ENCODE peak calls at places on chromosomes 1 and 21, in eight cellular contexts. J is fibroblast of pulmonary artery, Z is cardiac muscle cell, C is GM12865, E is IMR-90, B is right atrium auricular region, G is AG09309, U is BJ. S is an unnamed sample.
A peak's percentile ranks its signal among the peaks of the same experiment; 100 is the strongest.

GRCh38 chr1:218377143-218377660 is 32.1 kb downstream of the TGFB2 start:
- DNase-seq in U (peak; percentile 94), G (peak; percentile 96), B (no peak), C (peak; percentile 27), E (peak; percentile 99), Z (peak; percentile 95), J (peak; percentile 95), S (no peak)

GRCh38 chr1:167683641-167684502 is 37.9 kb upstream of the MPZL1 start:
- DNase-seq in U (no peak), J (peak; percentile 36), B (no peak), C (no peak), Z (peak; percentile 52), E (peak; percentile 41), G (no peak), S (no peak)

GRCh38 chr21:22575165-22575584 is 1577.0 kb downstream of the NCAM2 start:
- DNase-seq in E (no peak), C (no peak), G (no peak), B (no peak), Z (no peak), J (peak; percentile 0), U (no peak), S (no peak)

GRCh38 chr1:198359024-198359653 is 181.3 kb downstream of the ATP6V1G3 start:
- DNase-seq in B (no peak), G (no peak), Z (peak; percentile 46), J (peak; percentile 50), U (no peak), C (peak; percentile 25), E (peak; percentile 16), S (no peak)

GRCh38 chr1:21292991-21293536 is 2.8 kb upstream of the ECE1 start:
- DNase-seq in B (no peak), Z (no peak), C (peak; percentile 90), U (no peak), G (no peak), J (no peak), E (no peak), S (no peak)

GRCh38 chr1:171468120-171468790 is 17.1 kb upstream of the PRRC2C start:
- DNase-seq in C (peak; percentile 41), G (no peak), E (peak; percentile 64), B (no peak), U (no peak), Z (peak; percentile 37), J (peak; percentile 29), S (no peak)

GRCh38 chr1:11543392-11543791 is 64.4 kb downstream of the DISP3 start:
- DNase-seq in J (no peak), U (no peak), G (no peak), Z (no peak), C (no peak), E (no peak), B (no peak), S (no peak)

GRCh38 chr1:65389296-65389695 is 31.2 kb upstream of the LEPR start:
- DNase-seq in G (no peak), Z (no peak), B (no peak), C (no peak), U (no peak), J (peak; percentile 6), E (no peak), S (no peak)

GRCh38 chr1:207282496-207283380 is 38.7 kb upstream of the CD55 start:
- DNase-seq in J (peak; percentile 18), B (no peak), G (no peak), Z (peak; percentile 19), C (no peak), E (peak; percentile 11), U (no peak), S (no peak)

GRCh38 chr21:41622831-41623548 is 115.0 kb upstream of the TMPRSS2 start:
- DNase-seq in U (no peak), J (no peak), B (no peak), C (no peak), E (peak; percentile 53), G (no peak), Z (no peak), S (no peak)

GRCh38 chr1:9242338-9242969 is 7.9 kb downstream of the H6PD start:
- DNase-seq in J (peak; percentile 82), B (peak; percentile 89), E (no peak), G (no peak), Z (peak; percentile 85), U (no peak), C (no peak), S (peak; percentile 94)

GRCh38 chr1:16449065-16449464 is 8.5 kb downstream of the NECAP2 start:
- DNase-seq in E (no peak), C (no peak), G (no peak), B (no peak), U (no peak), Z (no peak), J (no peak), S (no peak)

GRCh38 chr1:243946946-243947345 is 96.9 kb upstream of the AKT3 start:
- DNase-seq in C (peak; percentile 25), Z (peak; percentile 33), U (no peak), J (peak; percentile 24), E (no peak), G (no peak), B (no peak), S (no peak)

GRCh38 chr1:241447056-241447649 is 72.4 kb downstream of the FH start:
- DNase-seq in C (no peak), U (no peak), Z (no peak), G (no peak), E (peak; percentile 8), J (no peak), B (no peak), S (no peak)

GRCh38 chr1:229344139-229344538 is 1.3 kb upstream of the CCSAP start:
- DNase-seq in Z (no peak), G (no peak), C (no peak), E (no peak), U (no peak), J (no peak), B (no peak), S (no peak)

GRCh38 chr1:175514309-175515001 is 228.9 kb downstream of the TNR start:
- DNase-seq in G (no peak), U (no peak), Z (peak; percentile 89), B (no peak), C (peak; percentile 21), J (peak; percentile 67), E (no peak), S (no peak)

GRCh38 chr21:45078371-45078770 is 4.0 kb downstream of the ADARB1 start:
- DNase-seq in U (no peak), B (no peak), C (no peak), G (no peak), J (no peak), E (no peak), Z (no peak), S (no peak)

GRCh38 chr21:45074048-45074817 is at the start of gene ADARB1:
- DNase-seq in U (no peak), Z (peak; percentile 64), J (peak; percentile 50), G (no peak), C (peak; percentile 69), E (peak; percentile 56), B (no peak), S (no peak)

GRCh38 chr21:45074818-45075605 is 632 bp downstream of the ADARB1 start:
- DNase-seq in Z (peak; percentile 34), C (peak; percentile 27), G (no peak), U (no peak), E (no peak), J (peak; percentile 15), B (no peak), S (no peak)

GRCh38 chr21:45075606-45076244 is 1.3 kb downstream of the ADARB1 start:
- DNase-seq in C (no peak), G (no peak), Z (no peak), B (no peak), U (no peak), E (no peak), J (no peak), S (no peak)

GRCh38 chr21:45076245-45076661 is 1.9 kb downstream of the ADARB1 start:
- DNase-seq in C (no peak), J (peak; percentile 13), Z (no peak), U (no peak), E (peak; percentile 68), B (no peak), G (no peak), S (no peak)
- H3K4me3 ChIP-seq in C (no peak overlapping the region), J (peak overlapping the region; percentile 69), Z (no peak overlapping the region), U (no peak overlapping the region), E (peak overlapping the region; percentile 100), B (peak overlapping the region; percentile 92), G (peak overlapping the region; percentile 72), S (peak overlapping the region; percentile 94)

DNA sequence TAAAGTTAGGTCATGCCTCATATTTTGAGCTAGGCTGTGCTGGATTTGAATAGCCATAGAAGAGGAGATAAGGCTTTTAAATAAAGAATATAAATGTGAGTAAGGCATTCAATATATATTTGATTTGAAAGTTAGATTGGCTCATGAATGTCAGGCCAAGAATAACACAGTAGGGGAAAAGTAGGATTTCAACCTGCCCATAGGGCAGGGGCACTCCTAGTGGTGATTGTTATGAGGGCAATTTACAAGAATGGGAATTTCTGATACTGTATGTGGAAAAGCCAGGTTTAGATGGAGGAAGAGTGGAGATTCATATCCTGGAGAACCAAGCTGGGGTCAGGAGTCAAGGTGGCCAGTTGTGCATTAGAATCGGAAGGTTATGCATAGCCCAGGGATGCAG is 74.9 kb downstream of the DNAH14 start:
- DNase-seq in G (no peak), C (no peak), B (no peak), Z (no peak), E (no peak), J (peak; percentile 1), U (no peak), S (no peak)
- TF ChIP-seq CTCF in G (peak; percentile 16), C (peak; percentile 2), B (no peak), Z (peak; percentile 9), E (no peak), J (peak; percentile 37), U (peak; percentile 22), S (no peak)

DNA sequence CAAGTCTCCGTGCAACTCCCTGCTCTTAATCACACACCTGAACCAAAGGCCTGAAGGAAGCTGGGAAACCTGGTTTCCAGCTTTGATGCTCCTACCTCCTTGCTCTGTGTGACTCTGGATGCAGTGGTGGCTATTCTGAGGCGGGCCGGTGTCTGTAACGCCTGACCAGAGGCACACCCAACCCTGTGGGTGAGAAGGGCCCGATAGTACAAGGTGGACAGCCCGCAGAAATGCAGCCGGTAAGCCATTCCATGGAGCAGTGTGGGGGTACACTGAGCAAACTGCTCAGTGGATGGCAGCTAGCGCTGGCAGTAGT is 36.1 kb downstream of the AHDC1 start:
- DNase-seq in J (no peak), E (no peak), G (no peak), U (no peak), Z (no peak), C (no peak), B (no peak), S (no peak)
- H3K4me3 ChIP-seq in J (no peak overlapping the region), E (no peak overlapping the region), G (no peak overlapping the region), U (no peak overlapping the region), Z (no peak overlapping the region), C (no peak overlapping the region), B (peak overlapping the region; percentile 21), S (no peak overlapping the region)

GRCh38 chr1:55443175-55443933 is 228.2 kb upstream of the USP24 start:
- DNase-seq in U (peak; percentile 98), G (peak; percentile 99), C (no peak), Z (peak; percentile 94), B (peak; percentile 98), J (peak; percentile 98), E (peak; percentile 100), S (peak; percentile 94)

GRCh38 chr1:55441474-55441873 is 226.3 kb upstream of the USP24 start:
- DNase-seq in U (no peak), B (no peak), C (no peak), J (peak; percentile 36), E (peak; percentile 68), Z (no peak), G (no peak), S (no peak)

DNA sequence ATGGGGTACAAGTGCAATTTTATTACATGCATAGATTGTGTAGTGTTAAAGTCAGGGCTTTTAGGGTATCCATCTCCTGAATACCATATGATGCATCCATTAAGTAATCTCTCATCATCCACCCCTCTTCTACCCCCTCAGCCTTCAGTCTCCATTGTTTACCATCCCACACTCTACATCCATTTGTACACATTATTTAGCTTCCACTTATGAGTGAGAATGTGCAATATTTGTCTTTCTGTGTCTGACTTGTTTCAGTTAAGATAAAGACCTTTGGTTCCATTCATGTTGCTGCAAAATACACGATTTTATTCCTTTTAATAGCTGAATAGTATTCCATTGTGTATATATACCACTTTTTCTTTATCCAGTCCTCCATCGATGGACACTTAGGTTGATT is 222.5 kb upstream of the USP24 start:
- DNase-seq in U (no peak), J (no peak), Z (no peak), B (no peak), C (no peak), G (no peak), E (no peak), S (no peak)
- TF ChIP-seq CTCF in U (no peak), J (no peak), Z (no peak), B (no peak), C (no peak), G (no peak), E (no peak), S (no peak)

S was measured in adrenal gland.